ENCODE peak calls at places on chromosomes 16 and 17, in four cellular contexts. P is dorsolateral prefrontal cortex, R is cardiac fibroblast, M is astrocyte of the cerebellum. I is an unnamed sample.
A peak's percentile ranks its signal among the peaks of the same experiment; 100 is the strongest.

GRCh38 chr17:38691154-38691553 is 13.9 kb upstream of the MLLT6 start:
- DNase-seq in M (no peak), P (no peak), R (no peak), I (no peak)

GRCh38 chr16:85757341-85757822 is 6.5 kb upstream of the C16orf74 start:
- DNase-seq in P (no peak), M (peak; percentile 91), R (peak; percentile 59), I (no peak)

GRCh38 chr16:20911361-20911760 is 10.8 kb downstream of the LYRM1 start:
- DNase-seq in P (no peak), M (no peak), R (peak; percentile 91), I (no peak)

GRCh38 chr17:19331134-19331533 is 31.4 kb downstream of the B9D1 start:
- DNase-seq in P (no peak), M (peak; percentile 72), R (peak; percentile 89), I (no peak)

GRCh38 chr16:31453255-31454204 is 5.8 kb upstream of the ARMC5 start:
- DNase-seq in M (no peak), R (peak; percentile 78), P (no peak), I (no peak)

GRCh38 chr17:57097832-57098421 is 12.9 kb downstream of the AKAP1 start:
- DNase-seq in R (peak; percentile 90), M (peak; percentile 83), P (no peak), I (peak; percentile 61)

GRCh38 chr16:56493131-56493530 is 26.7 kb downstream of the BBS2 start:
- DNase-seq in M (no peak), R (peak; percentile 28), P (no peak), I (no peak)

GRCh38 chr17:39139137-39139516 is 12.3 kb downstream of the PLXDC1 start:
- DNase-seq in P (no peak), M (no peak), R (peak; percentile 86), I (no peak)

GRCh38 chr16:47018223-47018891 is 44.9 kb upstream of the DNAJA2 start:
- DNase-seq in R (peak; percentile 18), P (no peak), M (no peak), I (peak; percentile 22)
- TF ChIP-seq CTCF in R (peak; percentile 33), P (peak; percentile 37), M (peak; percentile 51), I (peak; percentile 74)

GRCh38 chr17:74861554-74862107 is 1.9 kb upstream of the GRIN2C start:
- DNase-seq in M (no peak), R (no peak), P (no peak), I (no peak)

GRCh38 chr17:74860999-74861553 is 1.4 kb upstream of the GRIN2C start:
- DNase-seq in P (no peak), M (no peak), R (no peak), I (no peak)

GRCh38 chr17:74859439-74860228 is at the start of gene GRIN2C:
- DNase-seq in M (no peak), R (no peak), P (no peak), I (no peak)

GRCh38 chr17:74858672-74859438 is 830 bp downstream of the GRIN2C start:
- DNase-seq in P (no peak), R (no peak), M (no peak), I (no peak)

GRCh38 chr17:74860229-74860998 is 729 bp upstream of the GRIN2C start:
- DNase-seq in P (no peak), M (no peak), R (no peak), I (no peak)
- H3K4me3 ChIP-seq in P (peak overlapping the region; percentile 59), M (no peak overlapping the region), R (no peak overlapping the region), I (no peak overlapping the region)

DNA sequence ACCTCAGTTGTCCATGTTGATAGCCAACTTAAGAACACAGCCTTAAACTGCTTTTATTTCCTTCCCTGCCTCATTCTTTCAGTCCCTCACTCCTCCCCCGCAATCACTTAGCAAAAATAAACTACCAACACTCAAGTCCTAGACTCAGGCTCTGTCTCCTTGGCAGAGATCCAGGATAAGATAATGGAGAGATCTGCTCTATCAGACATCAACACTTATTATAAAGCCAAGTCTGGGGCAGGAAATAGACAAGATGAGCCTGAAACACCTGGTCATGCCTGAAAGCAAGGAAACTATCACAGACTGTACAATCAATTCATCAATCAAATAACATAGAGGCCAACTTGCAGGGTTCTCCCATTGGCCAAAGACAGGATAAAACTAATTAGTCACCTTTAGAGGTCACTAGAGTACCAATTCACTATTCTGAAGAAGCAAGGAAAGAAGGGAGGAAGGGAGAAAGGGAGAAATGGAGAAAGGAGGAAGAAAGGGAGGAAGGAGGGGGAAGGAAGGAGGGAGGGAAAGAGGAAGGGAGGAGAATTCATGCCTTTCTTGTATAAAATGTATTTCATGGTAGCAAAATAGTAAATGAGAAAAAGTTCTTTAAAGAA is 15.6 kb downstream of the HYDIN start:
- DNase-seq in R (peak; percentile 5), M (no peak), P (no peak), I (no peak)
- TF ChIP-seq CTCF in R (no peak), M (no peak), P (peak; percentile 36), I (peak; percentile 34)

GRCh38 chr17:78991906-78992532 is 12.3 kb upstream of the LGALS3BP start:
- DNase-seq in M (no peak), P (peak; percentile 2), R (no peak), I (no peak)
- H3K4me3 ChIP-seq in M (no peak overlapping the region), P (no peak overlapping the region), R (no peak overlapping the region), I (no peak overlapping the region)

DNA sequence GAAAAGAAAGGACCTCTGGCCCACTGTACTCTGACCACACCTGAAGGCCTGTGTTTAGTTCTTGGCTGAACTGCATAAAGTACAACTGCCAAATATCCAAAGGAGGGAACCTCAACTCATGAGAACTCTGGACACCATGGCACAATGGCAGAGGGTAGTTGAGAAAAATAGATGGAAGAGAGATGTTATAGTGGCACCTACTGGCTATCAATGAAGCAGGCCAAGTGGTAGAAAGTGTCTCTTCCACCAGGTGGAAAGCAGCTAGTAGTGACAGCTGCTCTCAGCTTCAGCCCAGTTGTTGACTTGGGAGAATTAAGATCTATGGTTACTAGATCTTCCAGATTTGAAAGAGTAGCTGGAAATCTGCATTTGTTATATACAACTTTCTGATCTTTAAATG is 3.2 kb downstream of the MED31 start:
- DNase-seq in P (no peak), M (no peak), R (no peak), I (no peak)
- TF ChIP-seq CTCF in P (no peak), M (peak; percentile 32), R (peak; percentile 15), I (peak; percentile 66)

GRCh38 chr16:79673635-79674034 is 73.1 kb upstream of the MAF start:
- DNase-seq in R (no peak), M (no peak), P (no peak), I (no peak)
- H3K4me3 ChIP-seq in R (no peak overlapping the region), M (no peak overlapping the region), P (no peak overlapping the region), I (no peak overlapping the region)

DNA sequence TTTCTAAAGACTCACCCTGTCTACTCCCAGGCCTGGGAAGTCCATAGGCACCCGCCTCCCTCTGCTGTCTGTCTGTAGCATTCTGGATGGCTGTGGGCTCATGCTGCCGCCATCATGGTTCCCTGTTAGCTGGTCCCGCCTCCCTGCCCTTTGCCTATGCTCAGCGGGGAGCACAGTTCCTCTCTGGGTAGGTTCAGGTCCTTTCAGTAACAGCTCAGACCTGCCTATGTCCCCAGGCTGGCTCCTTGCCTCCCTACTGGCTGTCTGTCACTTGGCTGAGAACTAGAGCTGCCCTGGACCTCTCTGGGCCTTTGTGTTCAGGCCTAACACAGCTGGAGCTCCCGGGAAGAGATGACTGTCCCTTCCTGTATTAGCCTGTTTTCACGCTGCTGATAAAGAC is 317.9 kb downstream of the SNX29 start:
- DNase-seq in R (no peak), M (no peak), P (no peak), I (no peak)
- TF ChIP-seq CTCF in R (no peak), M (no peak), P (no peak), I (no peak)